ENCODE peak calls at places on chromosomes 13 and 19, in six cellular contexts. V is cardiac muscle cell, B is ovary, G is brain microvascular endothelial cell, E is A673, Y is psoas muscle. O is an unnamed sample. For H3K36me3, the result is how much of the 10 kb centered on the place peaks cover.

GRCh38 chr19:41945135-41945766 is 13.9 kb downstream of the RABAC1 start:
- DNase-seq in Y (no peak), V (no peak), E (no peak), G (no peak), B (no peak), O (no peak)

GRCh38 chr13:33800646-33801186 is 17.2 kb upstream of the RFC3 start:
- DNase-seq in Y (no peak), B (no peak), V (no peak), G (no peak), E (no peak), O (no peak)

GRCh38 chr13:77891486-77891885 is 27.1 kb downstream of the EDNRB start:
- DNase-seq in V (no peak), E (no peak), B (no peak), Y (no peak), G (no peak), O (no peak)

GRCh38 chr13:29918845-29919244 is 68.4 kb upstream of the UBL3 start:
- DNase-seq in G (peak), B (no peak), V (peak), Y (no peak), E (no peak), O (no peak)

GRCh38 chr19:40600086-40600917 is 867 bp upstream of the LTBP4 start:
- DNase-seq in G (no peak), Y (peak), V (no peak), E (peak), B (peak), O (peak)

GRCh38 chr19:6020972-6021805 is 43.2 kb upstream of the RANBP3 start:
- DNase-seq in B (no peak), Y (peak), G (no peak), V (no peak), E (no peak), O (no peak)

GRCh38 chr13:73672492-73672891 is 461.7 kb downstream of the KLF12 start:
- DNase-seq in B (no peak), V (no peak), G (no peak), E (no peak), Y (no peak), O (no peak)

GRCh38 chr13:26664286-26664685 is 96.3 kb downstream of the GPR12 start:
- DNase-seq in E (no peak), G (no peak), Y (no peak), V (no peak), B (no peak), O (no peak)

GRCh38 chr19:19553670-19554069 is 15.6 kb downstream of the CILP2 start:
- DNase-seq in Y (no peak), E (no peak), G (no peak), V (no peak), B (no peak), O (no peak)

GRCh38 chr19:18098891-18099622 is 1.5 kb downstream of the MAST3 start:
- DNase-seq in Y (no peak), B (no peak), G (no peak), V (no peak), E (no peak), O (no peak)

GRCh38 chr19:48510421-48511268 is 990 bp downstream of the LMTK3 start:
- DNase-seq in V (peak), B (peak), Y (peak), G (peak), E (peak), O (peak)

GRCh38 chr13:21767032-21767431 is 96.2 kb downstream of the FGF9 start:
- DNase-seq in V (no peak), G (no peak), E (no peak), B (no peak), Y (no peak), O (no peak)

GRCh38 chr19:2171349-2172145 is 7.8 kb downstream of the DOT1L start:
- DNase-seq in Y (no peak), B (peak), G (no peak), E (no peak), V (peak), O (peak)

GRCh38 chr19:56681702-56682101 is 10.1 kb upstream of the ZNF835 start:
- DNase-seq in G (no peak), Y (no peak), V (no peak), E (no peak), B (no peak), O (no peak)

GRCh38 chr19:3055741-3056453 is 6.4 kb downstream of the TLE5 start:
- DNase-seq in E (no peak), B (peak), Y (peak), G (no peak), V (no peak), O (no peak)

GRCh38 chr13:22031702-22032286 is 360.9 kb downstream of the FGF9 start:
- DNase-seq in G (no peak), B (no peak), V (no peak), E (no peak), Y (no peak), O (no peak)

DNA sequence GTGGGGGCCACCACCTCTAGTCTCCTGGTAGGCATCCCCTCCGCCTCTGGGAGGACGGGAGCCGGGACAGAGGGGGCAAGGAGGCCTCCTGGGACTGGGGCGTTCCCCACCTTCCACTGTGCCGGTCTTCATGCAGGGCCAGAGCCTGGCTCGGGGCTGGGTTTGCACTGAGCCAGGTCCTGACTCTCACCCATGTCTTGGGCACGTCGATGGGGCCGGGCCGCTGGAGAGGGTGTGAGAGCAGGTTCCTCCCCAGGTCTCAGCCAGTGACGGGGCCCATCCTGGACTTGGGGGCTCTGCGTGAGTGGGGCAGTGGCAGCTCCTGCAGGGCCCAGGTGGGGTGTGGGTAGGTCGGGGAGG is 26.6 kb downstream of the ATP11A start:
- DNase-seq in B (no peak), V (no peak), E (no peak), Y (peak), G (no peak), O (no peak)
- TF ChIP-seq CTCF in B (no peak), V (no peak), E (no peak), Y (no peak), G (no peak), O (no peak)

DNA sequence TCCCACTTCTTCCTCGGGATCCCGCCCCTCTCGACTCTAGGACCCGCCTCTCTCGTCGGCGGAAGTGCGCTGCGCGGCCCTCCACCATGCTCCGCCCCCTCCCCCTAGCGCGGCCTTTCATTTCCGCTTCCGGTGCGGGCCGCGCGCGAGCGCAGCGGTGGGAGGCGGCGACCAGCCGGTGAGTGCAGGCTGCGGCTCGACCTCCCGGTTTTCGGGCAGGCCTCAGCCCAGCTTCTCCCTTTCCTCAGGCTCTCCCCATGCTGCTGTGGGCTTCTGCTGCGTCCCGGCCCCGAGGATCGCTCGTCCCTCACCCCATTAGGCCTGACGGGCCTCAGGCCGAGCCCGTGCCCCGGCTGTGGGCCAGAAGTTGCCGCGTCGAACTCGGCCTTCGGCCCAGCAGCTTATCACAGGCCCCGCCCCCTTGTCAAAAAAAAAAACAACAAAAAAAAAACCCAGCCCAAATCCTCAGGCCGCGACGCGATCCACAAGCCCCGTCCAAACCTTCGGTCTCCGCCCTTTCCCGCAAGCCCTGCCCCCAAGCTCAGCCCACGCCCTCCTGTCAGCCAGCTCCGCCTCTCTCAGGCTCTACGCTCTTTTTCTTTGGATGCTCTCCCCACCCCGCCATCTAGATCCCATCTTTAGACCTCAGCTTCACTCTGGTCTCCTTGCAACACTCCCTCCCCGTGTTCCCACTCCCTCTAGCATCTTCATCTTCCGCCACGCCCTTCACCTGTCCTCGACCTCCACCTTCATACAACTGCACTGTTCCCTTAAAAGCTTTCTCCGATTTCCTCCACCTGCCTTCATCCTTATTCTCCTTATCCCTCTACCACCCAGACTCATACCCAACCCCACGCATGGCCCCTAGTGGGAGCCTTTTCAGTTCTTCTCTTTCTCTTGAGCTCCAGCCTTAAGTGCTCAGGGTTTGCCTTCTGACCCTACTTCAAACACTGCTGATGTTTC is at the start of gene CLASRP:
- DNase-seq in G (peak), Y (peak), B (peak), E (peak), V (peak), O (peak)
- H3K36me3 ChIP-seq in G (under half), Y (half or more), B (under half), E (under half), V (under half), O (half or more)

GRCh38 chr13:60090579-60090978 is 73.1 kb downstream of the DIAPH3 start:
- DNase-seq in Y (no peak), G (no peak), E (no peak), V (peak), B (no peak), O (no peak)
- H3K27ac ChIP-seq in Y (no peak), G (no peak), E (no peak), V (no peak), B (no peak), O (no peak)

DNA sequence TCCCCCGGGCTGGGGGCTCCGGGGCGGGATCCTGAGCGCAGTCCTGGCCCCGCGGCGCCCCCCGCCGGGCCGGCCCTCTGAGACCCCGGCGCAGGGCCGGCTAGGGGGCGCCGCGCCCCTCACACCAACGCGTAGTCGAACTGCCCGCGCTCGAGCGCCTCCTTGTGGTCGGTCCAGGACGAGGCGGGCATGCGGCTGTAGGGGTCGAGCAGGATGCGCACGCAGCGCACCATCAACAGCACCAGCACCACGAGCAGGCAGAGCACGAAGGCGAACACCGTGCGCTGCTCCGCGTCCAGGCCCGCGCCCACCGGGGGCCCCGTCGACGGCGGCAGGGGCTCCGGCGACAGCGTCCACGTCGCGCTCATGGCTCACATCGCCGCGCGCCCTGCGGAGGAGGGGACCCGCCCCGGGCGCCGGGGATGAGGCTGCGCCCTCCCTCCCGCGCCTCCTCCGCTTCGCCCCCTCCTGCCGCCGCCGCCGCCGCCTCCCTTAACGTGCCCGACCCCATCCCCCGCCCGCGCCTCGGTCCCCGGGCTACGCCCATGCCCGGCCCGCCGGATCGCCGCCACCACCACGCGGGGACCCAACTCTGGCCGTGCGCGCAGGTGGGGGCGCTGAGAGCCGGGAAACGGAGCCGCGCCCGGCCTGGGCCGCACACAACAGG is 631 bp downstream of the CTXN1 start:
- DNase-seq in G (peak), V (peak), B (peak), E (peak), Y (peak), O (no peak)
- TF ChIP-seq CTCF in G (peak), V (peak), B (peak), E (peak), Y (peak), O (peak)

GRCh38 chr13:112832811-112833210 is 136.2 kb upstream of the MCF2L start:
- DNase-seq in G (no peak), V (no peak), B (no peak), Y (no peak), E (no peak), O (no peak)

GRCh38 chr13:112831801-112832200 is 137.2 kb upstream of the MCF2L start:
- DNase-seq in B (no peak), E (no peak), V (no peak), G (no peak), Y (no peak), O (no peak)

GRCh38 chr13:112835796-112836195 is 133.2 kb upstream of the MCF2L start:
- DNase-seq in E (no peak), G (no peak), B (no peak), V (no peak), Y (no peak), O (no peak)

GRCh38 chr13:112835344-112835743 is 133.7 kb upstream of the MCF2L start:
- DNase-seq in Y (no peak), G (no peak), E (no peak), B (no peak), V (no peak), O (no peak)

GRCh38 chr13:112833551-112834257 is 135.3 kb upstream of the MCF2L start:
- DNase-seq in V (no peak), E (no peak), B (no peak), G (no peak), Y (no peak), O (no peak)
- H3K36me3 ChIP-seq in V (half or more), E (under half), B (under half), G (under half), Y (half or more), O (half or more)

GRCh38 chr19:9306443-9306842 is 3.2 kb downstream of the ZNF699 start:
- DNase-seq in Y (no peak), E (no peak), V (peak), B (no peak), G (peak), O (no peak)

GRCh38 chr19:9309974-9310446 is 372 bp upstream of the ZNF699 start:
- DNase-seq in B (peak), V (peak), G (peak), Y (peak), E (peak), O (peak)

GRCh38 chr19:9313756-9314155 is 4.1 kb upstream of the ZNF699 start:
- DNase-seq in E (no peak), Y (no peak), V (no peak), G (no peak), B (no peak), O (no peak)

GRCh38 chr19:9309139-9309973 is at the start of gene ZNF699:
- DNase-seq in G (peak), V (peak), E (peak), B (peak), Y (peak), O (peak)

GRCh38 chr19:9308091-9308490 is 1.5 kb downstream of the ZNF699 start:
- DNase-seq in E (no peak), Y (no peak), G (no peak), V (no peak), B (no peak), O (no peak)
- H3K27ac ChIP-seq in E (no peak), Y (no peak), G (no peak), V (no peak), B (no peak), O (no peak)